ENCODE peak calls at places on chromosomes 3 and 15, in four cellular contexts. G, V, D and U are unnamed samples.

GRCh38 chr3:172856766-172857742 is 106.5 kb downstream of the ECT2 start:
- DNase-seq in G (no peak), V (no peak), D (no peak), U (peak)

GRCh38 chr15:57476533-57476975 is 100.2 kb downstream of the CGNL1 start:
- DNase-seq in G (no peak), V (peak), D (no peak), U (no peak)

GRCh38 chr15:64697911-64698369 is 77.4 kb downstream of the RBPMS2 start:
- DNase-seq in G (no peak), V (peak), D (no peak), U (no peak)

GRCh38 chr3:74897006-74897405 is 282.5 kb upstream of the CNTN3 start:
- DNase-seq in G (peak), V (no peak), D (no peak), U (peak)

GRCh38 chr3:73036694-73037368 is 24.6 kb upstream of the EBLN2 start:
- DNase-seq in G (no peak), V (no peak), D (no peak), U (no peak)

GRCh38 chr3:61991706-61992105 is 381.6 kb downstream of the FEZF2 start:
- DNase-seq in G (no peak), V (no peak), D (no peak), U (no peak)

GRCh38 chr15:82045892-82046667 is at the start of gene MEX3B:
- DNase-seq in G (peak), V (peak), D (peak), U (peak)

GRCh38 chr15:60699845-60700244 is 220.9 kb upstream of the ICE2 start:
- DNase-seq in G (no peak), V (no peak), D (no peak), U (no peak)

GRCh38 chr3:34107669-34108068 is 309.2 kb downstream of the PDCD6IP start:
- DNase-seq in G (no peak), V (no peak), D (peak), U (no peak)

GRCh38 chr3:34106879-34107278 is 308.4 kb downstream of the PDCD6IP start:
- DNase-seq in G (peak), V (no peak), D (peak), U (peak)

GRCh38 chr3:34106379-34106778 is 307.9 kb downstream of the PDCD6IP start:
- DNase-seq in G (no peak), V (no peak), D (no peak), U (no peak)

DNA sequence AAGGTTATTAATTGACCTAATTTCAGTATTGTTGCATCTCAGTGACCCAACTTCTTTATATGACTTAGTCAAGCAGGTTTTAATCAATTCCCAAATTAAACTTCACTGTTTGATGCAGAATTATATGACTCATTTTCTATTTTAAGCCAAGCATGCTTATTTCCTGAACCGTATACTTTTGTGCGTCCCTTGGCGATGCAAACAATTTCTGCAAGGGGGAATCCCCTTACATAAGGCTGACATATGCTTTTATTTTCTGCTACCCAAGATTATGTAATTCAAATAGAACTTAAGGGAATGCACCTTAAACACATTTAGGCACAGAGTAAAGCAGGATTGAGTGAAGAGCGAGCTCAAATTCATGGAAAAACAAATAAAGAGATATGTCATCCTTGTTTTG is 303.9 kb downstream of the PDCD6IP start:
- DNase-seq in G (no peak), V (no peak), D (no peak), U (no peak)
- TF ChIP-seq RCOR1 in G (no peak), V (no peak), D (no peak), U (no peak)

GRCh38 chr3:130517541-130517940 is 564 bp downstream of the COL6A6 start:
- DNase-seq in G (peak), V (no peak), D (no peak), U (peak)
- H3K9ac ChIP-seq in G (no peak), V (no peak), D (no peak), U (no peak)

GRCh38 chr3:54916722-54917121 is 11.1 kb downstream of the LRTM1 start:
- DNase-seq in G (no peak), V (no peak), D (no peak), U (no peak)

GRCh38 chr3:54915976-54916375 is 11.9 kb downstream of the LRTM1 start:
- DNase-seq in G (no peak), V (no peak), D (no peak), U (no peak)

GRCh38 chr3:54917862-54918261 is 10.0 kb downstream of the LRTM1 start:
- DNase-seq in G (no peak), V (no peak), D (no peak), U (no peak)

GRCh38 chr3:54918516-54918915 is 9.3 kb downstream of the LRTM1 start:
- DNase-seq in G (no peak), V (no peak), D (no peak), U (no peak)

DNA sequence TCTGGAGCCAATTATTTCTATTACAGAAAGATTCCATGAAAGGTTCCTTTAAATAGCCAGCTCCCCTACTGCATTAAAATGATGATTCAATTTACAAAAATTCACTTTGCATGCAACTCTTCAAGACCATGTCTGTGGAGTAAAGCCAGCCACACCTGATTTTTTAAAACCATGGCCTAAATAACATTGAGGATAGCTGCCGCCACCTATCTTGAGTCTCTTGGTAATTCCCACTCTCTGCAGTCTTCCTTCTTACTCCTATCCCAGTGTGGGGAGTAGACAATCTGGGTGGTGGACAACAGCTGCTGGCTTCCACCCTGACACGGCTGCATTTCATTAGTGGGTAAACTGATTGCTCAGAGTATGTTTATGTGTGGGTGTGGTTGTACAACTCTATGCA is 10.7 kb downstream of the LRTM1 start:
- DNase-seq in G (no peak), V (peak), D (no peak), U (no peak)
- TF ChIP-seq RCOR1 in G (no peak), V (no peak), D (no peak), U (no peak)

GRCh38 chr3:98811048-98811447 is 47.9 kb downstream of the ST3GAL6 start:
- DNase-seq in G (no peak), V (no peak), D (no peak), U (no peak)

GRCh38 chr3:98808071-98808470 is 44.9 kb downstream of the ST3GAL6 start:
- DNase-seq in G (no peak), V (no peak), D (no peak), U (no peak)

GRCh38 chr3:98807565-98807964 is 44.4 kb downstream of the ST3GAL6 start:
- DNase-seq in G (no peak), V (no peak), D (no peak), U (no peak)

GRCh38 chr3:98807011-98807410 is 43.9 kb downstream of the ST3GAL6 start:
- DNase-seq in G (no peak), V (peak), D (no peak), U (no peak)

DNA sequence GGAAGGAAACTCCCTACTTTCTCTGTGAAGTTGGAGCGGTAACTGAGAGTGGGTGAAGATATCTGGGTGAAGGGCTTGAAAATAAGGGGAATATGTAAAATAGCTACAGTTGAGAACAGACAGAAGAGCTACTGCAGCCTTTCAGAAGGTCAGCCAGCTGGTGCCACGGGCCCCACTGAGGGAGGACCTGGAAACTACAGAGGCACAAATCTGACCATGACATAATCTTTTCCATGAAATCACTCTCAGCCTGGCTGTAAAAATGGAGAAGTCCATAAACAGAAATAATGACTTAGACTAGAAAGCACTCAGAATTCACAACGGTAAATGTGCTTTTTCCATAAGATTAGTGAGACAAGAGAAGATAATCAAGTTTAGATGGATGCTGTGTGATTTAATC is 46.4 kb downstream of the ST3GAL6 start:
- DNase-seq in G (no peak), V (no peak), D (no peak), U (no peak)
- H3K9ac ChIP-seq in G (no peak), V (no peak), D (no peak), U (no peak)

GRCh38 chr3:34276342-34276741 is 477.9 kb downstream of the PDCD6IP start:
- DNase-seq in G (no peak), V (no peak), D (no peak), U (no peak)

GRCh38 chr3:34275811-34276210 is 477.4 kb downstream of the PDCD6IP start:
- DNase-seq in G (no peak), V (no peak), D (no peak), U (no peak)

GRCh38 chr3:34277110-34277509 is 478.7 kb downstream of the PDCD6IP start:
- DNase-seq in G (no peak), V (no peak), D (no peak), U (no peak)
- TF ChIP-seq RCOR1 in G (no peak), V (no peak), D (no peak), U (no peak)

DNA sequence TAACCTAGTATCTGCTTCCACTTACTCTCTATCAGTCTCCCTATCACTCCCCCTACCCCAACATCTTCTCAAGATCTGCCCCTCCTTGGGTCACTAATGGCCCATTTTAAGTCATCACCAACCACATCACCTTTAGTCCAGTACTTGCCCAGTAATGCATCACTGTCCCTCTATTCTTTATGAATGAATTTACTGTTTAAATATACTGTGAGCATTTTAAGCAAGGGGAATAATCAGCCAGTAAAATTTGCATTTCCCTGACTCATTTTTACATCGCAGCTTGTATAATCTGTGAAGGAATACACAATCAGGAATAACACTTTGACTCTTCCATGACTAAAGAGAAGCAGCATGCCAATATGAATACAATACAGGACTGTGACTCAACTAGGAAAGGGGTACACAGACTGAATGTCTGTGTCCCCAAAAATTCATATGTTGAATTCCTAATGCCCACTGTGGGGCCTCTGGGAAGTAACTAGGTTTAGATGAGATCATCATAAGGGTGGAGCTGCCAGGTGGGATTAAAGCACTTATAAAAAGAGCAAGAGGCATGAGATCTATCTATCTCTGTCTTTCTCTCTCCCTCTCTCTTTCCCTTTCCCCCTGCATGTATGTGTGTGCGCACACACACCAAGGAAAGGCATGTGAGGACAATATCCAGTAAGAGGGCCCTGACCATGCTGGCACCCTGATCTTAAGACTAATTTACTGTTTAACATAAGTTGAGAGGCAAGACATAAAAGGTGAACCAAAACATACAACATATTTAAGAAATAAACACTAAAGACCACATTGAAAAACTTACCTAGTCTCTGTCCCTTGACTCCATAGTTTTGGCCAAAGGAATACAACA is 12.2 kb downstream of the B4GALT4 start:
- DNase-seq in G (no peak), V (peak), D (no peak), U (no peak)
- H3K9ac ChIP-seq in G (no peak), V (no peak), D (no peak), U (no peak)

GRCh38 chr3:123984350-123984749 is 7.6 kb downstream of the ROPN1 start:
- DNase-seq in G (no peak), V (no peak), D (no peak), U (no peak)
- TF ChIP-seq RCOR1 in G (no peak), V (no peak), D (no peak), U (no peak)

GRCh38 chr3:152309535-152310317 is 41.0 kb downstream of the MBNL1 start:
- DNase-seq in G (no peak), V (peak), D (no peak), U (no peak)

GRCh38 chr3:152307829-152308474 is 39.2 kb downstream of the MBNL1 start:
- DNase-seq in G (no peak), V (peak), D (no peak), U (no peak)

GRCh38 chr3:152309031-152309430 is 40.3 kb downstream of the MBNL1 start:
- DNase-seq in G (no peak), V (no peak), D (no peak), U (no peak)

GRCh38 chr3:152305075-152305474 is 36.3 kb downstream of the MBNL1 start:
- DNase-seq in G (no peak), V (no peak), D (no peak), U (no peak)

GRCh38 chr3:152308475-152308844 is 39.7 kb downstream of the MBNL1 start:
- DNase-seq in G (no peak), V (no peak), D (no peak), U (no peak)
- H3K9ac ChIP-seq in G (peak), V (no peak), D (no peak), U (no peak)

GRCh38 chr3:187719628-187720336 is 17.4 kb upstream of the RTP2 start:
- DNase-seq in G (no peak), V (no peak), D (no peak), U (no peak)
- TF ChIP-seq RCOR1 in G (no peak), V (no peak), D (no peak), U (no peak)